ENCODE peak calls at places on chromosomes 13 and 19, in six cellular contexts. P is esophagus squamous epithelium, W is WTC11, D is PC-9, H is colonic mucosa, E is mucosa of descending colon. M is an unnamed sample.

GRCh38 chr13:63948045-63948444 is 2532.4 kb upstream of the PCDH20 start:
- DNase-seq in P (no peak), W (no peak), D (no peak), H (no peak), E (no peak), M (no peak)

GRCh38 chr13:44842158-44842557 is 147.1 kb downstream of the NUFIP1 start:
- DNase-seq in P (no peak), W (no peak), D (peak; percentile 62), H (no peak), E (no peak), M (no peak)

GRCh38 chr13:79427265-79427664 is 21.2 kb upstream of the RBM26 start:
- DNase-seq in P (no peak), W (no peak), D (no peak), H (no peak), E (no peak), M (no peak)

GRCh38 chr13:81609335-81609734 is 1268.4 kb upstream of the SPRY2 start:
- DNase-seq in P (no peak), W (no peak), D (no peak), H (no peak), E (no peak), M (no peak)

GRCh38 chr13:48221301-48222190 is 11.5 kb upstream of the ITM2B start:
- DNase-seq in P (no peak), W (no peak), D (no peak), H (no peak), E (no peak), M (no peak)

GRCh38 chr13:48923376-48923775 is 52.3 kb upstream of the FNDC3A start:
- DNase-seq in P (no peak), W (no peak), D (no peak), H (no peak), E (no peak), M (no peak)

GRCh38 chr13:56953965-56954364 is 186.8 kb upstream of the PRR20A start:
- DNase-seq in P (no peak), W (no peak), D (no peak), H (no peak), E (no peak), M (no peak)

GRCh38 chr19:16417660-16418596 is 53.8 kb downstream of the EPS15L1 start:
- DNase-seq in P (no peak), W (peak; percentile 85), D (peak; percentile 43), H (peak; percentile 57), E (peak; percentile 76), M (peak; percentile 77)

GRCh38 chr19:49231389-49231788 is 73.8 kb downstream of the TRPM4 start:
- DNase-seq in P (no peak), W (no peak), D (no peak), H (no peak), E (no peak), M (peak; percentile 63)

GRCh38 chr19:1037553-1038115 is 2.3 kb upstream of the ABCA7 start:
- DNase-seq in P (no peak), W (no peak), D (no peak), H (no peak), E (peak; percentile 67), M (peak; percentile 22)

GRCh38 chr13:113963376-113963775 is 10.5 kb downstream of the C13orf46 start:
- DNase-seq in P (no peak), W (no peak), D (no peak), H (no peak), E (peak; percentile 28), M (no peak)

GRCh38 chr13:99982021-99982740 is 597 bp downstream of the ZIC2 start:
- DNase-seq in P (no peak), W (no peak), D (no peak), H (no peak), E (no peak), M (no peak)

GRCh38 chr19:10251792-10252694 is at the start of gene MRPL4:
- DNase-seq in P (peak; percentile 86), W (peak; percentile 96), D (peak; percentile 99), H (peak; percentile 98), E (peak; percentile 96), M (peak; percentile 99)
- TF ChIP-seq CTCF in P (no peak), W (no peak), D (no peak), H (no peak), E (no peak), M (no peak)

DNA sequence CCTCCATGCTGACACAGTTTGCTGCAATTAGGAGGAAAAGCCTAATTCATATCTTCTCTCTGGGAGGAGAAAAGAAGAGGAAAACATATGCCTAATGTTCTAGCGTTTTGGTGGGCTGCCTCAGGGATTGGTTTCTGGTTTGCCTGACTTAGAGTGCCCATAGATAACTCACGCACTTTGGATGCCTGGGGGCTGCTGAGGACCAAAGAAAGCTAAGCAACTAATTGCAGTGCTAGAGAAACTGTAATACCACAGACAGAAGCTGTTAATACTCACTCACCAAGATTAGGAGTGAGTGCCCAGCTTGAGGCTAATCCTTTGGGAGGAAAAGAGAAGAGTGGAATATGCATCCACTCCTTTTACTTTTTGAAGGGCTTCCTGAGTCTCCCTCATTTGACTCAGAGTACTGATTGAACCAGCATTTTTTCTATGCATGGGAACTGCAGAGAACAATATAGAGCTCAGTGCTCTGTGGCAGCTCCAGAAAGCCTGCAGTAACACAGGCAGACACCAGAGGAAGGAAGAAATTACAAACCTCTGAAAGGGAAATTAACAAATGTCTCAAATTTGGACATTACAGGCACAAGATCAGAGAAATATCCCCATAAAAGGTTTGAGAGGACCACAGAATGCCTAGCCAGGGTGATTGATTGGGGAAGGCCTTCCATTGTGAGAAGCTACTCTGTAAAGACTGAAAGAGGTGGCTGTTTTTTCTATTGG is 666.4 kb downstream of the OLFM4 start:
- DNase-seq in P (no peak), W (no peak), D (no peak), H (no peak), E (no peak), M (no peak)
- TF ChIP-seq CTCF in P (no peak), W (no peak), D (no peak), H (no peak), E (no peak), M (no peak)

GRCh38 chr19:12052571-12053169 is at the start of gene ZNF878:
- DNase-seq in P (no peak), W (peak; percentile 99), D (no peak), H (peak; percentile 98), E (peak; percentile 88), M (peak; percentile 81)
- TF ChIP-seq CTCF in P (no peak), W (no peak), D (no peak), H (no peak), E (no peak), M (no peak)

GRCh38 chr13:21672811-21673591 is 2.1 kb downstream of the FGF9 start:
- DNase-seq in P (no peak), W (no peak), D (no peak), H (peak; percentile 31), E (no peak), M (peak; percentile 28)

GRCh38 chr13:21671793-21672680 is 1.2 kb downstream of the FGF9 start:
- DNase-seq in P (no peak), W (no peak), D (no peak), H (no peak), E (no peak), M (no peak)

GRCh38 chr13:21675095-21676007 is 4.5 kb downstream of the FGF9 start:
- DNase-seq in P (no peak), W (peak; percentile 57), D (no peak), H (peak; percentile 61), E (peak; percentile 70), M (peak; percentile 81)

GRCh38 chr13:21674271-21675009 is 3.6 kb downstream of the FGF9 start:
- DNase-seq in P (no peak), W (peak; percentile 53), D (no peak), H (peak; percentile 36), E (peak; percentile 61), M (peak; percentile 59)

DNA sequence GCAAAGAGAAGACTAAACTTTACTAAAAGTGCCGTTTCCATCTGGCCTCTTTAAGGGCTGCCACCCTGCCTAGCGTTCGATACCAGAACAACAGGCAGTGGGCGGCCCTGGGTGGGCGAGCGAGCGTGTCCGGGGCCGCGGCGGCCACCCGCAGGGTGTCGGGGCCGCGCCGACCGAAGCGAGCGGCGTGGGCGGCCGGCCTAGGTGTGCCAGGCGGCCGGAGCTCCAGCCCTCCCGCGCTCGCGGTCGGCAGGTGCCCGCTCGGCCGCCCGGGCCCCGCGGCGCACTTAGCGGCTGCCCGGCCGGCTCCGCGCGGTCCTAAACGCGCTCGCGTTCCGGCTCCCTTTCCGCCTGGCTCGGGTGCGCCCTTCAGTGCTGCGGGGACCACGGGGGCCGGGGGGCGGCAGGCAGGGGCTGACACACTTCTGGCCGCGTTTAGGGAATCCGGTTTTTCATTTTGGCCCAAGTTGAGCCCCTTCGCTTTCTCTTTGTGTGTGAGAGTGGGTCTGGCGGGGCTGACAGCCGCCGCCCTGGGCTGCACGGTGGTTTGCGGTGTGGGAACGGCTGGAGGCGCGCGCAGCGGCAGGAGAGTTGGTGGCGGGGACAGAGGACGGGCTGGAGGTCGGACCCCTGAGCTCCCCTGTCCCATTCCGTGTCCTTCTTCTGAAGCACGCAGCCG is 2.9 kb downstream of the FGF9 start:
- DNase-seq in P (no peak), W (peak; percentile 63), D (no peak), H (peak; percentile 56), E (peak; percentile 69), M (peak; percentile 51)
- TF ChIP-seq CTCF in P (no peak), W (no peak), D (no peak), H (no peak), E (no peak), M (no peak)

M was measured in activated CD8-positive, alpha-beta T cell treated with anti-CD3 and anti-CD28 coated beads for 36 hours.